ENCODE peak calls at places on chromosomes 16 and 17, in six cellular contexts. One of them, this sample, is unnamed.

GRCh38 chr17:40106089-40106759 is 5.8 kb upstream of the NR1D1 start:
- DNase-seq in astrocyte of the hippocampus: no peak
- DNase-seq in mucosa of gallbladder: no peak
- DNase-seq in natural killer cell treated with Interleukin-12 subunit alpha and Interleukin-12 subunit beta and Interleukin-15 and Interleukin-18, amount 100 ng/mL, for 72 hours: no peak
- DNase-seq in AML-193: no peak
- DNase-seq in nucleus accumbens: no peak
- DNase-seq in this sample: no peak

GRCh38 chr17:2982854-2983636 is 80.4 kb downstream of the OR1D5 start:
- DNase-seq in AML-193: no peak
- DNase-seq in natural killer cell treated with Interleukin-12 subunit alpha and Interleukin-12 subunit beta and Interleukin-15 and Interleukin-18, amount 100 ng/mL, for 72 hours: no peak
- DNase-seq in mucosa of gallbladder: peak; percentile 82
- DNase-seq in astrocyte of the hippocampus: peak; percentile 76
- DNase-seq in nucleus accumbens: peak; percentile 77
- DNase-seq in this sample: peak; percentile 22

GRCh38 chr17:4187076-4187475 is 44.1 kb downstream of the CYB5D2 start:
- DNase-seq in mucosa of gallbladder: no peak
- DNase-seq in AML-193: no peak
- DNase-seq in nucleus accumbens: no peak
- DNase-seq in astrocyte of the hippocampus: no peak
- DNase-seq in natural killer cell treated with Interleukin-12 subunit alpha and Interleukin-12 subunit beta and Interleukin-15 and Interleukin-18, amount 100 ng/mL, for 72 hours: no peak
- DNase-seq in this sample: no peak

GRCh38 chr17:74738051-74738996 is 1.3 kb downstream of the RAB37 start:
- DNase-seq in nucleus accumbens: no peak
- DNase-seq in astrocyte of the hippocampus: no peak
- DNase-seq in natural killer cell treated with Interleukin-12 subunit alpha and Interleukin-12 subunit beta and Interleukin-15 and Interleukin-18, amount 100 ng/mL, for 72 hours: peak; percentile 90
- DNase-seq in mucosa of gallbladder: no peak
- DNase-seq in AML-193: peak; percentile 90
- DNase-seq in this sample: no peak

GRCh38 chr16:57603110-57604024 is 25.1 kb upstream of the ADGRG1 start:
- DNase-seq in mucosa of gallbladder: peak; percentile 10
- DNase-seq in AML-193: no peak
- DNase-seq in astrocyte of the hippocampus: no peak
- DNase-seq in nucleus accumbens: no peak
- DNase-seq in natural killer cell treated with Interleukin-12 subunit alpha and Interleukin-12 subunit beta and Interleukin-15 and Interleukin-18, amount 100 ng/mL, for 72 hours: no peak
- DNase-seq in this sample: no peak

GRCh38 chr16:89153848-89154271 is 17.7 kb upstream of the CDH15 start:
- DNase-seq in mucosa of gallbladder: no peak
- DNase-seq in natural killer cell treated with Interleukin-12 subunit alpha and Interleukin-12 subunit beta and Interleukin-15 and Interleukin-18, amount 100 ng/mL, for 72 hours: no peak
- DNase-seq in AML-193: no peak
- DNase-seq in nucleus accumbens: no peak
- DNase-seq in astrocyte of the hippocampus: no peak
- DNase-seq in this sample: no peak

GRCh38 chr16:87710887-87711286 is 54.9 kb downstream of the KLHDC4 start:
- DNase-seq in astrocyte of the hippocampus: no peak
- DNase-seq in AML-193: no peak
- DNase-seq in natural killer cell treated with Interleukin-12 subunit alpha and Interleukin-12 subunit beta and Interleukin-15 and Interleukin-18, amount 100 ng/mL, for 72 hours: no peak
- DNase-seq in nucleus accumbens: no peak
- DNase-seq in mucosa of gallbladder: no peak
- DNase-seq in this sample: no peak

GRCh38 chr17:45043268-45043681 is 8.2 kb downstream of the DCAKD start:
- DNase-seq in astrocyte of the hippocampus: peak; percentile 76
- DNase-seq in mucosa of gallbladder: peak; percentile 38
- DNase-seq in natural killer cell treated with Interleukin-12 subunit alpha and Interleukin-12 subunit beta and Interleukin-15 and Interleukin-18, amount 100 ng/mL, for 72 hours: no peak
- DNase-seq in AML-193: no peak
- DNase-seq in nucleus accumbens: no peak
- DNase-seq in this sample: no peak

GRCh38 chr17:27572665-27573064 is 58.3 kb upstream of the LGALS9 start:
- DNase-seq in astrocyte of the hippocampus: no peak
- DNase-seq in natural killer cell treated with Interleukin-12 subunit alpha and Interleukin-12 subunit beta and Interleukin-15 and Interleukin-18, amount 100 ng/mL, for 72 hours: no peak
- DNase-seq in nucleus accumbens: no peak
- DNase-seq in AML-193: no peak
- DNase-seq in mucosa of gallbladder: no peak
- DNase-seq in this sample: no peak

GRCh38 chr16:88695218-88695617 is 8.9 kb upstream of the SNAI3 start:
- DNase-seq in mucosa of gallbladder: no peak
- DNase-seq in astrocyte of the hippocampus: no peak
- DNase-seq in AML-193: no peak
- DNase-seq in natural killer cell treated with Interleukin-12 subunit alpha and Interleukin-12 subunit beta and Interleukin-15 and Interleukin-18, amount 100 ng/mL, for 72 hours: no peak
- DNase-seq in nucleus accumbens: no peak
- DNase-seq in this sample: no peak

GRCh38 chr16:14628806-14629611 is 1.1 kb downstream of the PARN start:
- DNase-seq in AML-193: no peak
- DNase-seq in astrocyte of the hippocampus: peak; percentile 36
- DNase-seq in nucleus accumbens: no peak
- DNase-seq in mucosa of gallbladder: no peak
- DNase-seq in natural killer cell treated with Interleukin-12 subunit alpha and Interleukin-12 subunit beta and Interleukin-15 and Interleukin-18, amount 100 ng/mL, for 72 hours: no peak
- DNase-seq in this sample: no peak

GRCh38 chr17:43456661-43457361 is 27.0 kb upstream of the DHX8 start:
- DNase-seq in natural killer cell treated with Interleukin-12 subunit alpha and Interleukin-12 subunit beta and Interleukin-15 and Interleukin-18, amount 100 ng/mL, for 72 hours: no peak
- DNase-seq in nucleus accumbens: no peak
- DNase-seq in astrocyte of the hippocampus: peak; percentile 36
- DNase-seq in mucosa of gallbladder: no peak
- DNase-seq in AML-193: peak; percentile 27
- DNase-seq in this sample: no peak

GRCh38 chr16:57802635-57803412 is 533 bp upstream of the KIFC3 start:
- DNase-seq in natural killer cell treated with Interleukin-12 subunit alpha and Interleukin-12 subunit beta and Interleukin-15 and Interleukin-18, amount 100 ng/mL, for 72 hours: no peak
- DNase-seq in mucosa of gallbladder: no peak
- DNase-seq in nucleus accumbens: peak; percentile 75
- DNase-seq in AML-193: no peak
- DNase-seq in astrocyte of the hippocampus: peak; percentile 48
- DNase-seq in this sample: peak; percentile 63

GRCh38 chr17:76983075-76983411 is 114.8 kb downstream of the MGAT5B start:
- DNase-seq in mucosa of gallbladder: no peak
- DNase-seq in AML-193: no peak
- DNase-seq in nucleus accumbens: no peak
- DNase-seq in astrocyte of the hippocampus: no peak
- DNase-seq in natural killer cell treated with Interleukin-12 subunit alpha and Interleukin-12 subunit beta and Interleukin-15 and Interleukin-18, amount 100 ng/mL, for 72 hours: no peak
- DNase-seq in this sample: no peak

GRCh38 chr17:62644487-62645173 is 17.2 kb downstream of the MRC2 start:
- DNase-seq in mucosa of gallbladder: no peak
- DNase-seq in astrocyte of the hippocampus: no peak
- DNase-seq in AML-193: no peak
- DNase-seq in natural killer cell treated with Interleukin-12 subunit alpha and Interleukin-12 subunit beta and Interleukin-15 and Interleukin-18, amount 100 ng/mL, for 72 hours: no peak
- DNase-seq in nucleus accumbens: no peak
- DNase-seq in this sample: no peak

GRCh38 chr17:4519361-4519788 is 20.7 kb downstream of the SPNS2 start:
- DNase-seq in nucleus accumbens: peak; percentile 26
- DNase-seq in mucosa of gallbladder: peak; percentile 71
- DNase-seq in natural killer cell treated with Interleukin-12 subunit alpha and Interleukin-12 subunit beta and Interleukin-15 and Interleukin-18, amount 100 ng/mL, for 72 hours: no peak
- DNase-seq in astrocyte of the hippocampus: peak; percentile 51
- DNase-seq in AML-193: no peak
- DNase-seq in this sample: peak; percentile 66

GRCh38 chr17:21218101-21218500 is 4.1 kb upstream of the TMEM11 start:
- DNase-seq in mucosa of gallbladder: no peak
- DNase-seq in nucleus accumbens: no peak
- DNase-seq in natural killer cell treated with Interleukin-12 subunit alpha and Interleukin-12 subunit beta and Interleukin-15 and Interleukin-18, amount 100 ng/mL, for 72 hours: no peak
- DNase-seq in astrocyte of the hippocampus: no peak
- DNase-seq in AML-193: no peak
- DNase-seq in this sample: no peak

GRCh38 chr16:84685210-84685609 is 14.6 kb upstream of the USP10 start:
- DNase-seq in astrocyte of the hippocampus: no peak
- DNase-seq in mucosa of gallbladder: no peak
- DNase-seq in AML-193: no peak
- DNase-seq in nucleus accumbens: no peak
- DNase-seq in natural killer cell treated with Interleukin-12 subunit alpha and Interleukin-12 subunit beta and Interleukin-15 and Interleukin-18, amount 100 ng/mL, for 72 hours: no peak
- DNase-seq in this sample: no peak

GRCh38 chr17:74212262-74212912 is 984 bp upstream of the TTYH2 start:
- DNase-seq in astrocyte of the hippocampus: peak; percentile 42
- DNase-seq in AML-193: no peak
- DNase-seq in natural killer cell treated with Interleukin-12 subunit alpha and Interleukin-12 subunit beta and Interleukin-15 and Interleukin-18, amount 100 ng/mL, for 72 hours: no peak
- DNase-seq in nucleus accumbens: no peak
- DNase-seq in mucosa of gallbladder: no peak
- DNase-seq in this sample: no peak

GRCh38 chr17:19578545-19578944 is 44.9 kb downstream of the SLC47A1 start:
- DNase-seq in natural killer cell treated with Interleukin-12 subunit alpha and Interleukin-12 subunit beta and Interleukin-15 and Interleukin-18, amount 100 ng/mL, for 72 hours: no peak
- DNase-seq in nucleus accumbens: no peak
- DNase-seq in astrocyte of the hippocampus: peak; percentile 31
- DNase-seq in AML-193: no peak
- DNase-seq in mucosa of gallbladder: no peak
- DNase-seq in this sample: no peak